ENCODE peak calls at places on chromosome 9, in four cellular contexts. One of them, this sample, is unnamed.

GRCh38 chr9:69905291-69905690 is 84.7 kb downstream of the CFAP95 start:
- DNase-seq in hepatocyte: no peak
- DNase-seq in PC-9: peak; percentile 40
- DNase-seq in SK-N-SH: no peak
- DNase-seq in this sample: peak; percentile 63

GRCh38 chr9:104869801-104870200 is 58.2 kb downstream of the ABCA1 start:
- DNase-seq in hepatocyte: no peak
- DNase-seq in SK-N-SH: no peak
- DNase-seq in PC-9: no peak
- DNase-seq in this sample: peak; percentile 46

GRCh38 chr9:108621991-108622390 is 233.8 kb downstream of the ACTL7B start:
- DNase-seq in hepatocyte: no peak
- DNase-seq in SK-N-SH: no peak
- DNase-seq in PC-9: no peak
- DNase-seq in this sample: no peak

GRCh38 chr9:34989946-34990635 is 546 bp downstream of the DNAJB5 start:
- DNase-seq in SK-N-SH: peak; percentile 86
- DNase-seq in hepatocyte: peak; percentile 91
- DNase-seq in PC-9: no peak
- DNase-seq in this sample: peak; percentile 76

GRCh38 chr9:84383178-84383577 is 42.6 kb upstream of the SLC28A3 start:
- DNase-seq in PC-9: no peak
- DNase-seq in SK-N-SH: no peak
- DNase-seq in hepatocyte: no peak
- DNase-seq in this sample: no peak

GRCh38 chr9:96009690-96010477 is 134.4 kb downstream of the ERCC6L2 start:
- DNase-seq in SK-N-SH: no peak
- DNase-seq in PC-9: no peak
- DNase-seq in hepatocyte: no peak
- DNase-seq in this sample: no peak

GRCh38 chr9:136011703-136012496 is 50.7 kb upstream of the UBAC1 start:
- DNase-seq in hepatocyte: peak; percentile 86
- DNase-seq in SK-N-SH: peak; percentile 94
- DNase-seq in PC-9: no peak
- DNase-seq in this sample: peak; percentile 37

GRCh38 chr9:96483733-96484240 is 33.8 kb downstream of the HABP4 start:
- DNase-seq in SK-N-SH: no peak
- DNase-seq in PC-9: no peak
- DNase-seq in hepatocyte: no peak
- DNase-seq in this sample: no peak

GRCh38 chr9:70525553-70525952 is 111.1 kb upstream of the KLF9 start:
- DNase-seq in hepatocyte: no peak
- DNase-seq in SK-N-SH: no peak
- DNase-seq in PC-9: peak; percentile 57
- DNase-seq in this sample: peak; percentile 73

GRCh38 chr9:92444841-92445240 is 20.6 kb upstream of the OMD start:
- DNase-seq in hepatocyte: no peak
- DNase-seq in PC-9: no peak
- DNase-seq in SK-N-SH: no peak
- DNase-seq in this sample: no peak

GRCh38 chr9:92324889-92325268 is 271 bp downstream of the NOL8 start:
- DNase-seq in SK-N-SH: no peak
- DNase-seq in hepatocyte: no peak
- DNase-seq in PC-9: peak; percentile 38
- DNase-seq in this sample: peak; percentile 76

GRCh38 chr9:125243792-125244260 is 2.7 kb upstream of the HSPA5 start:
- DNase-seq in SK-N-SH: no peak
- DNase-seq in hepatocyte: no peak
- DNase-seq in PC-9: no peak
- DNase-seq in this sample: no peak

GRCh38 chr9:272251-273213 is 57.9 kb downstream of the DOCK8 start:
- DNase-seq in hepatocyte: no peak
- DNase-seq in PC-9: no peak
- DNase-seq in SK-N-SH: no peak
- DNase-seq in this sample: no peak

GRCh38 chr9:93612796-93613154 is 36.4 kb downstream of the PHF2 start:
- DNase-seq in SK-N-SH: no peak
- DNase-seq in PC-9: no peak
- DNase-seq in hepatocyte: no peak
- DNase-seq in this sample: no peak

GRCh38 chr9:95573463-95573862 is 56.7 kb upstream of the PTCH1 start:
- DNase-seq in hepatocyte: no peak
- DNase-seq in SK-N-SH: no peak
- DNase-seq in PC-9: no peak
- DNase-seq in this sample: no peak

GRCh38 chr9:116565986-116566385 is 121.1 kb upstream of the TRIM32 start:
- DNase-seq in PC-9: no peak
- DNase-seq in SK-N-SH: no peak
- DNase-seq in hepatocyte: no peak
- DNase-seq in this sample: peak; percentile 31

GRCh38 chr9:70589571-70590263 is 175.3 kb upstream of the KLF9 start:
- DNase-seq in SK-N-SH: no peak
- DNase-seq in hepatocyte: peak; percentile 32
- DNase-seq in PC-9: no peak
- DNase-seq in this sample: peak; percentile 83

GRCh38 chr9:101119206-101119819 is 90.8 kb downstream of the PLPPR1 start:
- DNase-seq in PC-9: peak; percentile 38
- DNase-seq in hepatocyte: peak; percentile 75
- DNase-seq in SK-N-SH: peak; percentile 44
- DNase-seq in this sample: peak; percentile 62

GRCh38 chr9:105046907-105047651 is 119.1 kb upstream of the ABCA1 start:
- DNase-seq in hepatocyte: peak; percentile 28
- DNase-seq in PC-9: no peak
- DNase-seq in SK-N-SH: peak; percentile 60
- DNase-seq in this sample: no peak

GRCh38 chr9:35518212-35518917 is 28.5 kb downstream of the RUSC2 start:
- DNase-seq in hepatocyte: peak; percentile 81
- DNase-seq in PC-9: peak; percentile 96
- DNase-seq in SK-N-SH: no peak
- DNase-seq in this sample: peak; percentile 92

GRCh38 chr9:107707915-107708441 is 218.4 kb upstream of the KLF4 start:
- DNase-seq in hepatocyte: no peak
- DNase-seq in PC-9: no peak
- DNase-seq in SK-N-SH: no peak
- DNase-seq in this sample: peak; percentile 84

DNA sequence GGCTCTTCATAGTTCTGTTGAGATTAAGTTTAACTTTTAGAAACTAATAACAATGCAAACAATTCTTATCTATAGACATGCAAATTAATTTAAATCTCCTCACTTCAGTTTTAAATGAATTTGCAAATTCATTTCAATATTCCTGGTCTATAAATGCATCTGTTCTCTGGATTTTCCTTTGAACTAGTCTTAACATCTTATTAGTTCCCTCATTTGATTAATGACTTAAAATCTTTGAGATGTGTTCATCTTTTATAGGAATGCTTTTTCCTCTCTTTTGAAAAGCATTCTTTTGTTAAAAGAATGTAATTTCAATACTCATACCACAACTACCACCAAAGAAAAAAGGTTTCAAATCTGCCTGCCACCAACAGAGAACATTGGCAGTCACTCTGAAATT is 169.4 kb downstream of the RASEF start:
- DNase-seq in SK-N-SH: no peak
- DNase-seq in hepatocyte: no peak
- DNase-seq in PC-9: no peak
- DNase-seq in this sample: no peak
- H3K9me2 ChIP-seq in SK-N-SH: no peaks in the 10 kb centered on the region
- H3K9me2 ChIP-seq in hepatocyte: no peaks in the 10 kb centered on the region
- H3K9me2 ChIP-seq in PC-9: no peaks in the 10 kb centered on the region
- H3K9me2 ChIP-seq in this sample: no peaks in the 10 kb centered on the region

GRCh38 chr9:113992276-113992951 is 85.7 kb downstream of the AMBP start:
- DNase-seq in PC-9: no peak
- DNase-seq in SK-N-SH: peak; percentile 70
- DNase-seq in hepatocyte: no peak
- DNase-seq in this sample: no peak
- H3K4me1 ChIP-seq in PC-9: no peaks in the 10 kb centered on the region
- H3K4me1 ChIP-seq in SK-N-SH: peaks cover 64% of the 10 kb centered on the region
- H3K4me1 ChIP-seq in hepatocyte: no peaks in the 10 kb centered on the region
- H3K4me1 ChIP-seq in this sample: peaks cover 9% of the 10 kb centered on the region

DNA sequence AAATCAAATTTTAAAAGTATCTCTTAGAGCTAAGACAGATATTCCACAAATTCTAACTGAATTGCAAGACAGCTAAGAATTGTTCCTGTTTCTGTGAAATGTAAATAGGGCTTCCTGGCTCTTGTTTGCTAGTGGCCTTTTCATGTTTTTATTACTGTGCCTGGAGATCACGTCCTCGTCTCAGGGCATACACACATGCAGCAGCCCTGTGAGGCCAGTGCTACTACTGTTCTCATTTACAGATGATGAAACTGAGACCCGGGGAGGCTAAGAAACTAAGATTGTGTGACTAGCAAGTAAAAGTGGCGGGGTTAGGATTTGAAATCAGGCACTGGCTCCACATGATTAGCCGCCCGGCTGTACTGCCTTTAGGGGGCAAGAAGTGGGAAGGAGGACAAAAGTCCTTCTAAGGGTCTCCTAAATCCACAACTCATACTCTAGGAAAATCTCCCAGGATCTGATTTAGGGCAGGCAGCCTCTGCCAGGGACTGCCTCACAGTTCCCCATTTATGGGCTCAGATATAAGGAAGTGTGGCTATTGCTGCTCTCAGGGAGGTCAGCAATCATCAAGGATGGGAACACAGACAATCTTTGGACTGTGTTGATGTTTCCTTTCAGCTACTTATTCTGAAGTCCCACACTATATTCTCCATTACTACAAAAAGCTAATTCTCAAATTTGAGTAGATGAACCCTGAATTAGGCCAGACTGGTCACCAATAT is 7.9 kb downstream of the PRUNE2 start:
- DNase-seq in hepatocyte: no peak
- DNase-seq in SK-N-SH: no peak
- DNase-seq in PC-9: no peak
- DNase-seq in this sample: no peak
- H3K27ac ChIP-seq in hepatocyte: no peak overlapping the region
- H3K27ac ChIP-seq in SK-N-SH: no peak overlapping the region
- H3K27ac ChIP-seq in PC-9: no peak overlapping the region
- H3K27ac ChIP-seq in this sample: no peak overlapping the region

GRCh38 chr9:82894961-82895902 is 167.7 kb downstream of the RASEF start:
- DNase-seq in hepatocyte: peak; percentile 26
- DNase-seq in PC-9: no peak
- DNase-seq in SK-N-SH: peak; percentile 41
- DNase-seq in this sample: no peak
- H3K9me2 ChIP-seq in hepatocyte: no peaks in the 10 kb centered on the region
- H3K9me2 ChIP-seq in PC-9: no peaks in the 10 kb centered on the region
- H3K9me2 ChIP-seq in SK-N-SH: no peaks in the 10 kb centered on the region
- H3K9me2 ChIP-seq in this sample: no peaks in the 10 kb centered on the region

GRCh38 chr9:130026583-130027427 is 16.2 kb downstream of the FNBP1 start:
- DNase-seq in hepatocyte: no peak
- DNase-seq in PC-9: no peak
- DNase-seq in SK-N-SH: no peak
- DNase-seq in this sample: no peak
- H3K4me1 ChIP-seq in hepatocyte: peaks cover 16% of the 10 kb centered on the region
- H3K4me1 ChIP-seq in PC-9: peaks cover 58% of the 10 kb centered on the region
- H3K4me1 ChIP-seq in SK-N-SH: no peaks in the 10 kb centered on the region
- H3K4me1 ChIP-seq in this sample: peaks cover 14% of the 10 kb centered on the region

GRCh38 chr9:2819165-2819564 is 24.7 kb downstream of the PUM3 start:
- DNase-seq in hepatocyte: no peak
- DNase-seq in SK-N-SH: no peak
- DNase-seq in PC-9: no peak
- DNase-seq in this sample: no peak

GRCh38 chr9:2815661-2816060 is 28.2 kb downstream of the PUM3 start:
- DNase-seq in SK-N-SH: no peak
- DNase-seq in hepatocyte: no peak
- DNase-seq in PC-9: no peak
- DNase-seq in this sample: no peak

GRCh38 chr9:2817987-2818386 is 25.9 kb downstream of the PUM3 start:
- DNase-seq in PC-9: no peak
- DNase-seq in SK-N-SH: no peak
- DNase-seq in hepatocyte: peak; percentile 14
- DNase-seq in this sample: peak; percentile 78

GRCh38 chr9:2816476-2817141 is 27.3 kb downstream of the PUM3 start:
- DNase-seq in SK-N-SH: no peak
- DNase-seq in hepatocyte: peak; percentile 38
- DNase-seq in PC-9: no peak
- DNase-seq in this sample: peak; percentile 86

DNA sequence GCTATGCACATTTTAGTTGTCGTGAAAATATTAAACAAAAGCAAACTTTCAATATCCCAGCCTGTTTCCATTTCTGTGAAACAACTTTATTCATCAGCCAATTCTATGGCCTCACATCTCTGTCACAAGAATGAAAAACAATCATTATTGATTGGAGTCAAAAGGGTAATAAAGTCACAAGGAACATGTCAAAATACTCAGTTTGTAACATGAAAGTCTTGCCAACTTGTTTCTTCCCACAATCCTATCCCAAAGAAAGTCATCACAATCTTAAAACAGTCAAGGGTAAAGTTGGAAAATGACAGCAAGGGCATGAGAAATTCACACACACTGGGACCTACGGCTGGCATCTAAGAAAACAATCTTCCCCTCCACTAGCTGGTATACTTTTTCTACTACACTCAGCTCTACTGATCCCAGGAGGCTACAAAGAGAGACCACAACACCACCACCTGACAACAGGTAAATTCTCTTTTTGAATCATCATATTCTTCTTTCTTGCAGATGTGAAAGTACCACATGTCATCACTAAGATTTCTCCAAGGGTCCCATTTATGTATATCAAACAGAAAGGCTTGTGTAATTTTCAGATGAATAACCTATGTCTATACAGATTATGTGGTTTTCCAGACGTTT is 25.3 kb downstream of the PUM3 start:
- DNase-seq in hepatocyte: no peak
- DNase-seq in SK-N-SH: no peak
- DNase-seq in PC-9: no peak
- DNase-seq in this sample: no peak
- H3K27ac ChIP-seq in hepatocyte: peak overlapping the region; percentile 10
- H3K27ac ChIP-seq in SK-N-SH: no peak overlapping the region
- H3K27ac ChIP-seq in PC-9: no peak overlapping the region
- H3K27ac ChIP-seq in this sample: peak overlapping the region; percentile 88

DNA sequence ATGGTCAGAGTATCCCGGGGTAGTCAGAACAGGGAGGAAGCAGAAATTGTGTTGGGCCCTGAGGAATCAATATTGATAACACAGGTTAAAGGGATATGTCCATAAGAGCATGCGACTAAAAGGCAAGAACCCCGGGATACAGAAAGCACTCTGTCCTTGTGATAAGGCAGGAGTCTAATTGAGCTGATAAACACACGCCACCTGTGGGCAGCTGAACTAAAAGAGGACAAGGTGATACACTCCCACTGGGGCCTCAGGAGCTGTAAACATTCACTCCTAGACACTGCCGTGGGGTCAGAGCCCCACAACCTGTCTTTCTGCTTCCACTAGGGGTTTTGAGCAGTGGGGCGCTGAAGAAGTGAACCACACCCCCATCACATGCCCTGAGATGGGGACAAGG is 144.7 kb upstream of the MPDZ start:
- DNase-seq in SK-N-SH: no peak
- DNase-seq in PC-9: no peak
- DNase-seq in hepatocyte: peak; percentile 8
- DNase-seq in this sample: no peak
- H3K9me2 ChIP-seq in SK-N-SH: no peaks in the 10 kb centered on the region
- H3K9me2 ChIP-seq in PC-9: no peaks in the 10 kb centered on the region
- H3K9me2 ChIP-seq in hepatocyte: no peaks in the 10 kb centered on the region
- H3K9me2 ChIP-seq in this sample: no peaks in the 10 kb centered on the region

This sample was measured in GM23248.